ENCODE peak calls at places on chromosomes 12 and 14, in four cellular contexts. S is neuronal stem cell, F is mesenchymal stem cell, U is HCT116. C is an unnamed sample.

GRCh38 chr12:53972152-53972702 is 699 bp upstream of the HOXC11 start:
- DNase-seq in S (no peak), F (no peak), U (no peak), C (no peak)

GRCh38 chr12:113149361-113150150 is at the start of gene CFAP73:
- DNase-seq in S (peak), F (peak), U (peak), C (no peak)

GRCh38 chr12:9787340-9787737 is 26.6 kb upstream of the CD69 start:
- DNase-seq in S (no peak), F (no peak), U (no peak), C (no peak)

GRCh38 chr14:20782280-20782890 is 1.3 kb downstream of the RNASE6 start:
- DNase-seq in S (no peak), F (no peak), U (no peak), C (peak)

GRCh38 chr14:56952766-56953473 is 142.6 kb upstream of the OTX2 start:
- DNase-seq in S (no peak), F (no peak), U (no peak), C (no peak)

GRCh38 chr12:11651785-11652184 is 2.3 kb downstream of the ETV6 start:
- DNase-seq in S (no peak), F (no peak), U (no peak), C (no peak)

GRCh38 chr14:54366726-54367707 is 29.8 kb upstream of the CDKN3 start:
- DNase-seq in S (no peak), F (peak), U (peak), C (no peak)

GRCh38 chr12:68977335-68977734 is 44.4 kb upstream of the CPM start:
- DNase-seq in S (no peak), F (no peak), U (no peak), C (no peak)

GRCh38 chr12:53427905-53428594 is 4.4 kb downstream of the AMHR2 start:
- DNase-seq in S (no peak), F (peak), U (peak), C (no peak)

GRCh38 chr12:2984249-2984648 is 25.1 kb downstream of the TEAD4 start:
- DNase-seq in S (no peak), F (no peak), U (no peak), C (no peak)

GRCh38 chr14:87443787-87444186 is 549.2 kb downstream of the GALC start:
- DNase-seq in S (no peak), F (peak), U (no peak), C (no peak)

GRCh38 chr12:57389033-57389432 is 41.8 kb downstream of the R3HDM2 start:
- DNase-seq in S (no peak), F (peak), U (peak), C (peak)

GRCh38 chr12:117031843-117032592 is 67.2 kb downstream of the TESC start:
- DNase-seq in S (no peak), F (no peak), U (no peak), C (no peak)

GRCh38 chr14:32202468-32202865 is 602 bp downstream of the RNU6-8 start:
- DNase-seq in S (peak), F (peak), U (no peak), C (no peak)

GRCh38 chr14:71202881-71203280 is 295.6 kb downstream of the PCNX1 start:
- DNase-seq in S (no peak), F (no peak), U (no peak), C (no peak)

GRCh38 chr14:38432186-38432585 is 176.3 kb upstream of the CLEC14A start:
- DNase-seq in S (no peak), F (no peak), U (no peak), C (peak)

GRCh38 chr12:123571343-123571813 is 13.0 kb upstream of the TMED2 start:
- DNase-seq in S (no peak), F (peak), U (peak), C (no peak)

GRCh38 chr12:128933926-128934325 is 80.6 kb downstream of the GLT1D1 start:
- DNase-seq in S (no peak), F (no peak), U (no peak), C (no peak)

GRCh38 chr12:124836759-124837158 is 26.9 kb downstream of the SCARB1 start:
- DNase-seq in S (no peak), F (no peak), U (no peak), C (no peak)

GRCh38 chr12:124520258-124520657 is 47.2 kb downstream of the NCOR2 start:
- DNase-seq in S (no peak), F (peak), U (no peak), C (peak)

GRCh38 chr12:51028126-51028810 is 2.1 kb upstream of the SLC11A2 start:
- DNase-seq in S (peak), F (peak), U (no peak), C (no peak)

GRCh38 chr12:57216931-57217871 is 607 bp downstream of the NXPH4 start:
- DNase-seq in S (no peak), F (no peak), U (no peak), C (no peak)

GRCh38 chr14:73457935-73458218 is 469 bp downstream of the NUMB start:
- DNase-seq in S (no peak), F (no peak), U (no peak), C (no peak)

GRCh38 chr12:5222011-5222461 is 178.4 kb downstream of the KCNA5 start:
- DNase-seq in S (no peak), F (no peak), U (no peak), C (no peak)

GRCh38 chr14:103055693-103056092 is 1.7 kb downstream of the CDC42BPB start:
- DNase-seq in S (no peak), F (peak), U (no peak), C (no peak)

GRCh38 chr14:78566017-78566858 is 396.1 kb downstream of the NRXN3 start:
- DNase-seq in S (peak), F (peak), U (peak), C (no peak)

GRCh38 chr12:13197526-13198141 is 1.1 kb downstream of the EMP1 start:
- DNase-seq in S (no peak), F (peak), U (no peak), C (no peak)
- H3K4me3 ChIP-seq in S (no peak), F (peak), U (peak), C (no peak)

DNA sequence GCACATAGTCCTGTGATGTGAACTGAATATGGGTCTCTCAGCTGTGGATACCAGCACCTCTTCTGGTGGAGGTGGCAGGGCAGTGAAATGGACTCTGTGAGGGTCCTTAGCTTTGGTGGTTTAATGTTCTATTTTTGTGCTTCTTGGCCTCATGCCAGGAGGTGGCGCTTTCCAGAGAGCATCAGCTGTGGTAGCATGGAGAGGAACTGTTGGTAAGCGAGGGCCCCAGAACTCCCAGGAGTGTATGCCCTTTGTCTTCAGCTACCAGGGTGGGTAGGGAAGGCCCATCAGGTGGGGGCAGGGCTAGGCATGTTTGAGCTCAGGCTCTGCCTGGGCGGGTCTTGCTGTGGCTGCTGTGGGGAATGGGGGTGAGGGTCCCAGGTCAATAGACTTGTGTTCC is 241.7 kb downstream of the AEBP2 start:
- DNase-seq in S (no peak), F (no peak), U (no peak), C (no peak)
- H3K4me3 ChIP-seq in S (no peak), F (no peak), U (no peak), C (no peak)

GRCh38 chr12:121114019-121114639 is 18.5 kb upstream of the P2RX7 start:
- DNase-seq in S (no peak), F (no peak), U (no peak), C (no peak)
- H3K4me3 ChIP-seq in S (no peak), F (no peak), U (no peak), C (no peak)

GRCh38 chr12:64884164-64884542 is 59.7 kb downstream of the TBC1D30 start:
- DNase-seq in S (no peak), F (no peak), U (no peak), C (no peak)

GRCh38 chr12:64877363-64878004 is 53.0 kb downstream of the TBC1D30 start:
- DNase-seq in S (no peak), F (no peak), U (no peak), C (no peak)

GRCh38 chr12:64883264-64884163 is 59.1 kb downstream of the TBC1D30 start:
- DNase-seq in S (no peak), F (no peak), U (no peak), C (no peak)

GRCh38 chr12:64884728-64885127 is 60.3 kb downstream of the TBC1D30 start:
- DNase-seq in S (no peak), F (no peak), U (no peak), C (no peak)

GRCh38 chr12:64882687-64883086 is 58.2 kb downstream of the TBC1D30 start:
- DNase-seq in S (no peak), F (no peak), U (no peak), C (no peak)
- H3K4me3 ChIP-seq in S (no peak), F (no peak), U (no peak), C (no peak)

DNA sequence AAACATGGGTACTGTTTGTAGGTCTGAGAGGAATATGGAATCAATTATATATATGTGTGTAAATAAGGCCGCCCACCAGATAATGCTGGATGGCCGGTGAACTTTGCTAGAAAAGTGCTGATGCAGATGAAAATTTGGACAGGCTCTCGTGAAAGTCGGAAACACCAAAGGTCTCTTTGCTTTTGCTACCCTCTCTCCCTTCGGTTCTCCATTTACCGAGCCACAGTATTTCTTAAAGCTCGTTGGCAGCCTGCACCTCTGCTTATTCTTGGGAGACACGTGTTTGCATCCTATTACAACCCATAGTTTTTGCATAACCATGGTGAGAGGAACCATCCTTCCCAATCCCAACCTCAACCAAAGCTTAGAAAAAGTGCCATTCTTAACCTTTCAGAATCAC is 109.6 kb downstream of the FOXN3 start:
- DNase-seq in S (no peak), F (no peak), U (no peak), C (no peak)
- H3K4me3 ChIP-seq in S (no peak), F (no peak), U (no peak), C (no peak)

C was measured in LNCaP clone FGC.